ENCODE peak calls at places on chromosomes 16 and 17, in five cellular contexts. P is H1, I is H9, Q is neuronal stem cell, M is IMR-90. V is an unnamed sample.

GRCh38 chr17:50707296-50708049 is at the start of gene ANKRD40:
- DNase-seq in I (peak), Q (peak), M (peak), P (peak), V (peak)

GRCh38 chr16:78437352-78437968 is 338.0 kb downstream of the WWOX start:
- DNase-seq in M (peak), Q (peak), P (peak), I (no peak), V (peak)

GRCh38 chr17:34114174-34114573 is 140.9 kb upstream of the CCL2 start:
- DNase-seq in Q (no peak), I (no peak), M (no peak), P (no peak), V (no peak)

GRCh38 chr16:13134843-13135242 is 233.4 kb downstream of the SHISA9 start:
- DNase-seq in M (no peak), P (no peak), I (no peak), Q (no peak), V (no peak)

GRCh38 chr17:43766413-43767052 is 7.9 kb upstream of the SOST start:
- DNase-seq in P (peak), M (peak), Q (peak), I (peak), V (peak)

GRCh38 chr17:17950347-17950746 is 21.9 kb downstream of the TOM1L2 start:
- DNase-seq in P (no peak), I (no peak), M (no peak), Q (no peak), V (no peak)

GRCh38 chr16:80231888-80232287 is 308.9 kb upstream of the DYNLRB2 start:
- DNase-seq in M (peak), I (no peak), Q (no peak), P (no peak), V (peak)

GRCh38 chr17:56290486-56291118 is 137.3 kb downstream of the ANKFN1 start:
- DNase-seq in I (no peak), M (no peak), P (no peak), Q (no peak), V (peak)

GRCh38 chr17:29241015-29241963 is 5.4 kb upstream of the CRYBA1 start:
- DNase-seq in Q (peak), M (peak), I (peak), P (no peak), V (peak)

GRCh38 chr17:83122834-83123233 is 43.4 kb downstream of the METRNL start:
- DNase-seq in M (no peak), P (no peak), I (peak), Q (no peak), V (no peak)

GRCh38 chr17:42680331-42680808 is 1.3 kb downstream of the CCR10 start:
- DNase-seq in P (no peak), M (peak), I (peak), Q (no peak), V (no peak)

GRCh38 chr16:72961863-72962262 is 86.1 kb downstream of the ZFHX3 start:
- DNase-seq in P (no peak), Q (no peak), M (no peak), I (peak), V (no peak)
- H3K18ac ChIP-seq in P (no peak), Q (no peak), M (no peak), I (no peak), V (no peak)

GRCh38 chr17:13495423-13495822 is 106.3 kb downstream of the HS3ST3A1 start:
- DNase-seq in M (no peak), P (no peak), I (no peak), Q (no peak), V (no peak)

GRCh38 chr17:13491916-13492315 is 109.8 kb downstream of the HS3ST3A1 start:
- DNase-seq in M (no peak), Q (no peak), P (no peak), I (no peak), V (no peak)

GRCh38 chr17:13490906-13491502 is 110.7 kb downstream of the HS3ST3A1 start:
- DNase-seq in P (no peak), I (no peak), M (peak), Q (no peak), V (no peak)

GRCh38 chr17:13492351-13493122 is 109.2 kb downstream of the HS3ST3A1 start:
- DNase-seq in M (no peak), Q (no peak), I (no peak), P (no peak), V (no peak)

GRCh38 chr17:13490427-13490826 is 111.3 kb downstream of the HS3ST3A1 start:
- DNase-seq in P (no peak), M (no peak), Q (no peak), I (no peak), V (no peak)
- H2AFZ ChIP-seq in P (no peak), M (no peak), Q (no peak), I (no peak), V (no peak)

GRCh38 chr16:8721693-8722348 is 47.4 kb downstream of the ABAT start:
- DNase-seq in P (no peak), I (no peak), Q (no peak), M (no peak), V (no peak)
- H3K18ac ChIP-seq in P (no peak), I (no peak), Q (no peak), M (no peak), V (no peak)

GRCh38 chr16:89606006-89606405 is 7.4 kb upstream of the DPEP1 start:
- DNase-seq in Q (no peak), M (no peak), P (no peak), I (no peak), V (no peak)
- H2AFZ ChIP-seq in Q (no peak), M (no peak), P (no peak), I (no peak), V (no peak)

GRCh38 chr16:56886826-56887225 is 21.8 kb downstream of the SLC12A3 start:
- DNase-seq in I (no peak), M (no peak), P (no peak), Q (no peak), V (no peak)
- H3K18ac ChIP-seq in I (no peak), M (no peak), P (no peak), Q (no peak), V (no peak)

DNA sequence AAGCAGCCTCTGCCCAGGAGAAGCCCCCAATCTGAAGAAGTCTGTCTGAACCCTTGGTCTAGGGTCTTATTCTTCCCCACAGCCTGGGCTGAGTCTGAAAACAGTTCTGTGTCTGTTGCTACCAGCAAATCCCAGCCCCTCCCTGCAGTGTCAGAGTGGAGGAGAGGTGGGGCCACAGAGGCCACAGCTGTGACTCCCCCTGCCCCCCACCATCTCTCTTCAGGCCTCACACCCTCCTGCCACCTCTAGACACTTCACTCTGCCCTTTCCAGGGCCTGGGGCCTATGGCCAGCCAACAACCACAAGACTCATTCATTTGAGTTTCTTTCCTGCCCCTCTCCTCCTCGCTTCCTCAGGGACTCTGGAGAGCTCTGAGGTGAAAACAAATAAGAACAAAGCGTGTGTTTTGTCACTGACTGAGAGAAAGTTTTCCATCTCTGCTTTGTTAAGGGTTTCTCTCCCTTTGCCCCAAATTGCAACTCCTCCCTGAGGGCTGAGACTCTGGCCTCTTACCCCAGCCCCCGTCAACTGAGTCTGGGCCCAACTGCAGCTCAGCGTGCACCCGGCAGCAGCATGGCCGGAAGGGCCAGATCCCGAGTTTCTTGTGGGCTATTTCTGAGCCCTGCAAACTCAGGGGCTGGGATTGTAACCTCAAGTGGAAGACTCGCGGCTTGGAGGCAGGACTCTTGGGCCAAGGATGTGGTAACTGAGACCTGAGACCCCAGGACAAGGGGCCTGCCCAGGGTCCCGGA is 13.2 kb downstream of the C17orf50 start:
- DNase-seq in P (no peak), Q (no peak), I (no peak), M (no peak), V (peak)
- H2AFZ ChIP-seq in P (peak), Q (peak), I (no peak), M (no peak), V (no peak)

GRCh38 chr16:8886593-8887437 is 4.7 kb downstream of the LITAFD start:
- DNase-seq in Q (no peak), I (no peak), P (no peak), M (no peak), V (no peak)

GRCh38 chr16:8888951-8889892 is 7.1 kb downstream of the LITAFD start:
- DNase-seq in Q (no peak), I (no peak), P (no peak), M (no peak), V (no peak)

GRCh38 chr16:8885674-8886592 is 3.8 kb downstream of the LITAFD start:
- DNase-seq in M (peak), Q (no peak), P (no peak), I (no peak), V (peak)

GRCh38 chr16:8887952-8888560 is 5.9 kb downstream of the LITAFD start:
- DNase-seq in I (no peak), Q (no peak), M (peak), P (no peak), V (peak)

GRCh38 chr16:8887438-8887765 is 5.3 kb downstream of the LITAFD start:
- DNase-seq in M (no peak), I (no peak), Q (no peak), P (no peak), V (no peak)
- H3K18ac ChIP-seq in M (no peak), I (no peak), Q (no peak), P (no peak), V (peak)

GRCh38 chr17:63675607-63676539 is 24.1 kb downstream of the LIMD2 start:
- DNase-seq in I (no peak), M (peak), Q (no peak), P (no peak), V (peak)
- H2AFZ ChIP-seq in I (no peak), M (peak), Q (no peak), P (no peak), V (no peak)

GRCh38 chr16:84826558-84826941 is 6.8 kb downstream of the CRISPLD2 start:
- DNase-seq in I (no peak), M (peak), Q (no peak), P (no peak), V (peak)
- H3K18ac ChIP-seq in I (no peak), M (peak), Q (peak), P (no peak), V (peak)

V was measured in mesenchymal stem cell.